ENCODE peak calls at places on chromosomes 3 and 15, in five cellular contexts. F is fibroblast of lung, H is GM23248, J is Karpas-422, K is IMR-90. E is an unnamed sample.

GRCh38 chr15:78626611-78627010 is 5.8 kb upstream of the CHRNA3 start:
- DNase-seq in K (no peak), J (no peak), H (no peak), F (no peak), E (no peak)

GRCh38 chr15:77866186-77866585 is 211.3 kb downstream of the TBC1D2B start:
- DNase-seq in H (no peak), F (no peak), J (no peak), K (no peak), E (no peak)

GRCh38 chr3:197858598-197858997 is 67.5 kb downstream of the LRCH3 start:
- DNase-seq in F (no peak), K (no peak), J (no peak), H (no peak), E (no peak)

GRCh38 chr3:190747566-190747965 is 114.9 kb downstream of the GMNC start:
- DNase-seq in K (no peak), F (peak), H (peak), J (no peak), E (peak)

GRCh38 chr15:74692327-74692726 is 3.5 kb downstream of the EDC3 start:
- DNase-seq in F (no peak), H (no peak), K (no peak), J (no peak), E (no peak)

GRCh38 chr3:184770541-184770940 is 41.4 kb upstream of the VPS8 start:
- DNase-seq in F (no peak), J (no peak), H (no peak), K (no peak), E (no peak)

GRCh38 chr3:110243081-110243480 is 828.5 kb upstream of the NECTIN3 start:
- DNase-seq in K (peak), H (peak), J (no peak), F (peak), E (peak)

GRCh38 chr3:125186261-125186770 is 26.2 kb downstream of the SLC12A8 start:
- DNase-seq in K (peak), H (peak), F (peak), J (no peak), E (peak)

GRCh38 chr15:90463381-90463780 is 66.3 kb upstream of the CRTC3 start:
- DNase-seq in J (no peak), H (peak), F (peak), K (peak), E (peak)

GRCh38 chr3:12891985-12892839 is 50.8 kb upstream of the RPL32 start:
- DNase-seq in J (peak), H (peak), K (peak), F (peak), E (peak)

GRCh38 chr3:171328419-171329082 is 131.7 kb downstream of the TNIK start:
- DNase-seq in K (no peak), J (peak), H (peak), F (no peak), E (peak)

GRCh38 chr3:35965908-35966307 is 326.6 kb downstream of the ARPP21 start:
- DNase-seq in K (peak), F (peak), J (peak), H (peak), E (peak)

GRCh38 chr3:185353823-185354614 is 8.9 kb upstream of the MAP3K13 start:
- DNase-seq in F (peak), H (peak), J (peak), K (peak), E (peak)

GRCh38 chr3:184368804-184369183 is 7.3 kb downstream of the POLR2H start:
- DNase-seq in K (peak), J (no peak), F (peak), H (peak), E (peak)

GRCh38 chr3:141039573-141039972 is 11.6 kb upstream of the SPSB4 start:
- DNase-seq in H (no peak), J (no peak), K (no peak), F (no peak), E (no peak)

GRCh38 chr3:75180235-75180944 is 483.7 kb upstream of the FRG2C start:
- DNase-seq in J (no peak), K (no peak), F (no peak), H (no peak), E (no peak)

GRCh38 chr3:32106929-32107362 is 526 bp downstream of the GPD1L start:
- DNase-seq in K (no peak), H (peak), F (peak), J (peak), E (no peak)

GRCh38 chr3:37266809-37267208 is 92.4 kb upstream of the LRRFIP2 start:
- DNase-seq in K (no peak), F (no peak), H (no peak), J (no peak), E (no peak)

GRCh38 chr15:90033448-90033847 is 32.3 kb downstream of the ZNF710 start:
- DNase-seq in J (no peak), H (no peak), F (no peak), K (no peak), E (no peak)

GRCh38 chr3:185847506-185847905 is 22.7 kb upstream of the IGF2BP2 start:
- DNase-seq in H (no peak), F (no peak), J (no peak), K (no peak), E (peak)

GRCh38 chr3:154759966-154760365 is 320.2 kb upstream of the MME start:
- DNase-seq in K (no peak), H (no peak), J (no peak), F (no peak), E (no peak)

GRCh38 chr3:156816091-156816793 is 9.9 kb upstream of the LEKR1 start:
- DNase-seq in J (no peak), H (peak), F (peak), K (peak), E (peak)

GRCh38 chr3:140942221-140943104 is 827 bp downstream of the SLC25A36 start:
- DNase-seq in K (peak), J (peak), F (peak), H (peak), E (peak)

GRCh38 chr3:111667621-111668239 is 72.6 kb upstream of the ZBED2 start:
- DNase-seq in H (peak), K (peak), J (peak), F (peak), E (peak)

GRCh38 chr3:5011555-5012256 is 32.5 kb downstream of the BHLHE40 start:
- DNase-seq in H (no peak), F (no peak), K (no peak), J (peak), E (no peak)

GRCh38 chr3:13894096-13894811 is 14.4 kb upstream of the WNT7A start:
- DNase-seq in F (no peak), K (no peak), H (no peak), J (no peak), E (no peak)

GRCh38 chr3:13896473-13897154 is 16.7 kb upstream of the WNT7A start:
- DNase-seq in J (peak), F (peak), H (peak), K (peak), E (peak)

GRCh38 chr3:13894812-13895154 is 14.9 kb upstream of the WNT7A start:
- DNase-seq in J (no peak), K (no peak), F (no peak), H (no peak), E (no peak)

GRCh38 chr3:13892304-13892703 is 12.4 kb upstream of the WNT7A start:
- DNase-seq in J (no peak), F (no peak), K (no peak), H (no peak), E (no peak)

DNA sequence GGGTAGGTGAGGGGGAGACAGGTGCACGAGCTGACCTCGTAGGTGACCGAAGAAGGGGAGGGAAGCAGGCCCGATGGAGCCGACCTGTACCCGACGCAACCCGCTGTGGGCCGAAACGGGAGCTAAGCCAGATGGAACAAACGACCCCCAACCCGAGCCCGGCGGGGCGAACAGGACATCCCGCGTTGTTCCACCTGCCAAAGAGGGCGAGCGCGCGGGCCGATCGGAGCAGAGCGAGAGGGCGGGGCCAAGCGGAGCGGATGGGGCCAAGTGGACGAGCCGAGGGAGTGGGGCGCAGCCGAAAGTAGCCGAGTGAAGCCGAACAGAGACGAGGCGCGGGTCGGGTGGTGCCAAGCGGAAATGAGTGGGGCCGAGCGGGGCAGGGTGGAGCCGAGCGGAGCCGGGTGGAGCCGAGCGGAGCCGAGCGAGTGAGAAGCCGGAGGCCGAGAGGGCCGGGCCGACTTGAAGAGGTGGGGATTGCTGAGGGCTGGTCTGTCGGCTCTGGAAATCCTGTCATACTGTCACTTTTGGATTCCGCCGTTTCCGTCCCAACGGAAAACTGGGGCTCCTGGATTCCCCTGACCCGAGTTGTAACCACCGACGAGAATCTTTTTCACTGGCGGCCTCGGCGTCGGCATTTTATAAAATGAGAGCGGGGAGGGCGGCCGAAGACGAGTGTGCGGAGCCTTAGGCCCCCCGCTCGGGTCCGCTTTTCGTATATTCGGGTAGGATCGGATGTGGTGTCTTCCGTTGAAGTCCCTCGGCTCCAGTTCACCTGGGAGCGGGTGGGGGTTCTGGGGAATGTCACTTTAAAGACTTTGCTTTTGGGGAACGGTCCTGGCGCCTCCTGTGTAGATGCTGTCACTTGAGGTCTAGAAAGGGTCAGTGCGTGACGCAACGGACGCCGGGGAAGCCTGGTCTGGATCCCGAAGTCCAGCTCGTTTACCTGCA is 15.6 kb upstream of the WNT7A start:
- DNase-seq in K (peak), F (peak), J (peak), H (peak), E (peak)
- H3K9ac ChIP-seq in K (peak), F (peak), J (peak), H (peak), E (peak)

DNA sequence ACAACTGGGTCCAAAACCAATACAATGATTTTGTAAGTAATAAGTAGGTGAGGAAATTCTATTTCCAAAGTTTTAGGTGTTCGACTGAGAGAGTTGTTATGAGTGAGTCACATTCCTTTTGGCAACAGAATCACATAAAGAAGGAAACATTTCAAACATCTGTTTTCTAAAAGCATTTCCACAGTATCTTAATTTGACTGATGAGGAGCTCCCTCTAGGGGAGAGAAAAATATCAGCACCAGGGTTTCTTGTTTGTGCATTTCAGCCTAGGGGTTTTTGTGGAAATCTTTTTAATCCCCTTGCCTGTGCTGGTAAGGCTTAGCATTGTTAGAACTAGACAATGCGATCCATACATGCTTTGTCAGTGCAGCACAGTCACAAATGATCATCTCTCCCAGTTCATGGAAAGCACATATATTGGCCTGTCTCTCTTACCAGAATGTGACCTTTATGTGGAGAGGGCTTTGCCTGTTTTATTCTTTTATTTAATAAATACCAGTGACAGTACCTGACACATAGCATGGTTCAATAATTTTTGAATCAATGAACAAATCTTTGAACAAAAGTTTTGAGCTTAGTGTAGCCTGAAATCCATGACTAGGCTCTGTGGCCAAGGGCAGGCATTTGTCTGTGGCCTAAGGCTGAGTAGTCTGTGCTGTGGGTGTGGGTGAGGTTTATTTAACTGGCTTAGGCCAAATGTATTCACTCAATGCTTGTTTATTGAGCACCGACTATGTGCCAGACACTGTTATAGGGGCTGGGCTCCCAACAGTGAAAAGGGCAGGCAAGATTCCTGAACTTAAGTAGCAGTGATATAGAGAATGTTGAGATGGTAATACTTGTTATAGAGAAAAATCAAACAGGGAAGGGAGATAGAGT is 21.1 kb upstream of the IQCF6 start:
- DNase-seq in K (peak), J (peak), F (peak), H (peak), E (peak)
- H3K9ac ChIP-seq in K (no peak), J (no peak), F (no peak), H (no peak), E (no peak)

GRCh38 chr15:55744026-55744655 is 1.2 kb upstream of the PRTG start:
- DNase-seq in H (no peak), J (no peak), K (no peak), F (no peak), E (no peak)
- H3K9ac ChIP-seq in H (no peak), J (no peak), K (no peak), F (no peak), E (no peak)

GRCh38 chr15:41230345-41230649 is 260 bp downstream of the EXD1 start:
- DNase-seq in J (no peak), H (no peak), F (no peak), K (no peak), E (no peak)
- H3K9ac ChIP-seq in J (peak), H (peak), F (no peak), K (no peak), E (peak)

DNA sequence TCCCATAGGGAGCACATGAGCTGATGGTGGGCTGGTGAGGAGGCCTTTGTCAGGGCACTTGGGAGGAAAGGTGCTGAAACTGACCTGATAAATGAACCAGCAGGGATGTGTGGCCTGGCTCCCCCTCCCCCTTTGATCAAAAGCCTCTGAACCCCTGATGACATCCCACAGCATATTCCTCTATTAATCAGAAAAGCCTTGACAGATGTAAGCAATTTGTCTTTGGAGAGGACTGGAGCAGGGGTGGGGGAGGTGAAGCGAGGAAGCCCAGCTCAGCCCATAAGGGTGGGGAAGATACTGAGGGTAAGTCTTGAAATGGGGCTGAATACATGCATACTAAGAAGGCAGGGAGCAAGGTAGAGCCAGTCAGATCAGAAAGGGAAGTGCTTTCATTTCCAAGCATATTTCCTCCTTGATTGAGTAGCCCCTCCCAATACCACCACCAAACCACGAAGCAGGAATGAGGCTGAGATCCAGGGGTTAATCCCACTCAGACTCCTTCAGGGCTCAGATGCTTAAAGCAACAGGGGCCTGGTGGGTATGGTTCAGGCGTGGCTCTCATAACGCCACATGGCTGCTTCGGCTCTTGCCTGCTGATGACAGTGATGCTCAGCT is 34.7 kb upstream of the MRPS22 start:
- DNase-seq in H (no peak), J (no peak), F (no peak), K (no peak), E (peak)
- H3K9ac ChIP-seq in H (no peak), J (no peak), F (peak), K (no peak), E (peak)

DNA sequence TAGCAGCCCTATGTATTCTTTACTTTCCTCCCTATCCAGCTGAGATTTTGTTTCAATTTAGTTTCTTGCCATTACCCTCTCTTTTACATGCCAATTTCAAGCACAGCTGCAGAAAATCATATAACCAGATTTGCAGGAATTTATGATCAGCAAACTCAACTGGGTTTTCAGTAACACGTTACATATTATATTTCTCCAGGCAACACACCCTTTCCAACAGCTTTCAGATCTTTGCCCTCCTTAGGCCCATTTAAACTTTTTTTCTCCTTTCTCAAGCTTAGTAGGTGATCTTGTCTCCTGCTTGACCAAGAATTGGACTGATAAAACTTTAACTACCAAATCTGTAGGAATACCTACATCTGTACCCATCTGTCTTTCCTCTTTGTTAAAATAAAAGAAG is 23.6 kb downstream of the GOLM2 start:
- DNase-seq in F (no peak), K (no peak), J (no peak), H (no peak), E (no peak)
- H3K9ac ChIP-seq in F (no peak), K (no peak), J (no peak), H (no peak), E (no peak)

GRCh38 chr15:48427960-48428547 is 96.8 kb downstream of the DUT start:
- DNase-seq in K (peak), J (no peak), F (peak), H (peak), E (peak)

GRCh38 chr15:48437178-48437577 is 105.9 kb downstream of the DUT start:
- DNase-seq in K (peak), H (peak), F (peak), J (no peak), E (no peak)

GRCh38 chr15:48435356-48435755 is 104.1 kb downstream of the DUT start:
- DNase-seq in F (no peak), H (no peak), K (peak), J (no peak), E (no peak)

GRCh38 chr15:48432688-48433087 is 101.5 kb downstream of the DUT start:
- DNase-seq in J (no peak), K (no peak), H (peak), F (no peak), E (no peak)

DNA sequence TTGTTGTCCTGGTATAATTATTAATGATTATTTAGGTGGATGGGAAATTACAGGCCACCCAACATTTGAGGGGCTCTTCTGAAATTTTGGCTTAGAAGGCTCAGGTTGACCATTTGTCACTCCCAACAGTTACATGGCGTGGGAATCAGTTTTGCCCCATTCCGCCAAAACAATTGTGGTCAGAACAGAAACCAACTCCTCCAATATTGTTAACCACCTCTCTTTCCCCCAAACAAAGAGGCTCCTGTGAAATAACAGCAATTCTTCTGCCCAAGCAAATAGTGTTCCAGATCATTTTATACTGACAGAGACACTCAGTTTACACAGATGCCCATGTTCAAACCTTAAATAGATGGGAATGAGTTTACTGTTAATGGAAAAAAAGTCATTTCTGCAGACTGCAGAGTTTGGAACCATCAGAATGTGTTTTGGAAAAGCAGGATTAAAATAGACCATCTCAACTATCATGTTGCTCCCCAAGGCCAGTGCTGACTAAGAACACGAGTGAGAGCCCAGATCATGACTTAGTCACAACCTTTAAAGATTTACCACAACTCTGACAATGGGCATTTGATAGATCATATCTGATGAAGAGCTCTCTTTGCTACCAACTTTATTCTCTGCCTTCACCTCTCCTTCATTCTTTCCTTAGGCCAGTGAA is 102.1 kb downstream of the DUT start:
- DNase-seq in F (peak), J (no peak), H (peak), K (peak), E (peak)
- H3K9ac ChIP-seq in F (no peak), J (no peak), H (peak), K (no peak), E (peak)

GRCh38 chr3:179606534-179607085 is 2.0 kb downstream of the NDUFB5 start:
- DNase-seq in K (no peak), J (peak), H (no peak), F (no peak), E (peak)

GRCh38 chr3:179604336-179605078 is at the start of the genes MRPL47 and NDUFB5:
- DNase-seq in F (peak), J (peak), K (peak), H (peak), E (peak)

GRCh38 chr3:179608931-179609720 is 4.5 kb downstream of the NDUFB5 start:
- DNase-seq in K (no peak), H (no peak), F (no peak), J (no peak), E (no peak)

GRCh38 chr3:179599531-179599930 is 4.9 kb downstream of the MRPL47 start:
- DNase-seq in H (peak), F (no peak), K (peak), J (no peak), E (no peak)

DNA sequence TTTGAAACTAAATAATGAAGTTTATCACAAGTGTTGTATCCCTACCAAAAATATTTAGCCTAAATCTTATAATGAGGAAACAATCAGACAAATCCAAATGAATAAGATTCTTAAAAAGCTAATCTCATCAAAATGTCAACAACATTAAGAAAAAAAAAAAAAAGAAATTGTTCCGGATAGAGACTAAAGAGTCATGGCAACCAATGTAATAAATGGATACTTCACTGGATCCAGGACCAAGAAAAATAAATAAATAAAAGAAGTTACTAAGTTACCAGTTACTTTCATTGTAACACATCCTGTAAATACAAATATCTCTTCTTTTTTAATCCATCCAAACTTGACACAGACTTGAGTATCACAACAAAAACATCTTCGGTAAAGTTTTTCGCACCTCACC is 607 bp downstream of the MRPL47 start:
- DNase-seq in F (peak), H (peak), J (peak), K (no peak), E (peak)
- H3K9ac ChIP-seq in F (peak), H (peak), J (peak), K (peak), E (peak)

E was measured in adipocyte.